ENCODE peak calls at places on chromosomes 4 and X, in four cellular contexts. C, B, T and Q are unnamed samples.

GRCh38 chr4:138627096-138627495 is 384.9 kb upstream of the SLC7A11 start:
- DNase-seq in C (no peak), B (no peak), T (no peak), Q (no peak)

GRCh38 chr4:76822294-76822693 is 75.7 kb downstream of the SOWAHB start:
- DNase-seq in C (peak), B (no peak), T (no peak), Q (no peak)

GRCh38 chr4:149897784-149898183 is 82.1 kb upstream of the IQCM start:
- DNase-seq in C (no peak), B (no peak), T (peak), Q (no peak)

GRCh38 chr4:185916683-185917082 is 104.7 kb upstream of the SORBS2 start:
- DNase-seq in C (no peak), B (no peak), T (no peak), Q (no peak)

GRCh38 chr4:177235026-177235425 is 74.6 kb upstream of the NEIL3 start:
- DNase-seq in C (no peak), B (no peak), T (no peak), Q (no peak)

GRCh38 chr4:183100827-183101226 is 1.8 kb downstream of the WWC2 start:
- DNase-seq in C (no peak), B (no peak), T (no peak), Q (no peak)

GRCh38 chr4:16140520-16141249 is 56.9 kb upstream of the PROM1 start:
- DNase-seq in C (no peak), B (no peak), T (peak), Q (no peak)

GRCh38 chr4:122636697-122637096 is 15.8 kb upstream of the IL21 start:
- DNase-seq in C (no peak), B (no peak), T (no peak), Q (no peak)

GRCh38 chrX:112731793-112732192 is 52.1 kb upstream of the LHFPL1 start:
- DNase-seq in C (no peak), B (no peak), T (peak), Q (no peak)

GRCh38 chr4:153564630-153565525 is 98.7 kb downstream of the TMEM131L start:
- DNase-seq in C (peak), B (no peak), T (peak), Q (no peak)

GRCh38 chr4:133943081-133943480 is 258.5 kb downstream of the PABPC4L start:
- DNase-seq in C (no peak), B (no peak), T (no peak), Q (no peak)

GRCh38 chr4:7819446-7819845 is 120.2 kb downstream of the AFAP1 start:
- DNase-seq in C (no peak), B (no peak), T (no peak), Q (no peak)

GRCh38 chr4:35972814-35973213 is 271.5 kb downstream of the ARAP2 start:
- DNase-seq in C (no peak), B (no peak), T (no peak), Q (no peak)

GRCh38 chrX:20729421-20729820 is 462.7 kb upstream of the RPS6KA3 start:
- DNase-seq in C (no peak), B (no peak), T (peak), Q (no peak)

GRCh38 chr4:98514930-98515809 is 143.2 kb downstream of the TSPAN5 start:
- DNase-seq in C (no peak), B (no peak), T (no peak), Q (no peak)

GRCh38 chrX:153590961-153591956 is 7.7 kb downstream of the CCNQ start:
- DNase-seq in C (no peak), B (no peak), T (no peak), Q (no peak)

GRCh38 chr4:116668190-116668589 is 417.2 kb downstream of the TRAM1L1 start:
- DNase-seq in C (no peak), B (no peak), T (no peak), Q (no peak)

GRCh38 chr4:25823632-25824031 is 39.2 kb downstream of the SEL1L3 start:
- DNase-seq in C (no peak), B (no peak), T (no peak), Q (no peak)

GRCh38 chr4:150308824-150309472 is 230.7 kb downstream of the DCLK2 start:
- DNase-seq in C (no peak), B (no peak), T (no peak), Q (no peak)

GRCh38 chr4:8079031-8079885 is 79.4 kb downstream of the ABLIM2 start:
- DNase-seq in C (peak), B (no peak), T (no peak), Q (no peak)

GRCh38 chrX:130118396-130118795 is 8.1 kb upstream of the ELF4 start:
- DNase-seq in C (no peak), B (no peak), T (peak), Q (no peak)

GRCh38 chr4:183314806-183315205 is 5.3 kb downstream of the CLDN22 start:
- DNase-seq in C (no peak), B (no peak), T (no peak), Q (no peak)

GRCh38 chr4:156100651-156101050 is 147.0 kb upstream of the CTSO start:
- DNase-seq in C (no peak), B (no peak), T (no peak), Q (no peak)

GRCh38 chr4:3533421-3533820 is 1.2 kb upstream of the LRPAP1 start:
- DNase-seq in C (no peak), B (no peak), T (no peak), Q (no peak)

GRCh38 chr4:140928880-140929279 is 172.7 kb upstream of the TBC1D9 start:
- DNase-seq in C (no peak), B (no peak), T (no peak), Q (no peak)

GRCh38 chr4:17762705-17763104 is 18.7 kb downstream of the FAM184B start:
- DNase-seq in C (no peak), B (no peak), T (peak), Q (no peak)

GRCh38 chrX:109709129-109709631 is 23.9 kb downstream of the ACSL4 start:
- DNase-seq in C (no peak), B (no peak), T (no peak), Q (no peak)

GRCh38 chr4:81314196-81314896 is 99.3 kb upstream of the PRKG2 start:
- DNase-seq in C (peak), B (no peak), T (peak), Q (no peak)

GRCh38 chr4:101853691-101854090 is 63.2 kb downstream of the BANK1 start:
- DNase-seq in C (no peak), B (no peak), T (no peak), Q (no peak)

GRCh38 chrX:47091149-47091775 is 13.0 kb downstream of the RGN start:
- DNase-seq in C (no peak), B (no peak), T (no peak), Q (no peak)

GRCh38 chr4:83138979-83139378 is 24.4 kb upstream of the PLAC8 start:
- DNase-seq in C (no peak), B (no peak), T (no peak), Q (no peak)

GRCh38 chr4:7892212-7893019 is 47.2 kb downstream of the AFAP1 start:
- DNase-seq in C (peak), B (no peak), T (no peak), Q (no peak)